ENCODE peak calls at places on chromosomes 12 and 14, in nine cellular contexts. G is kidney, V is testis, C is K562, W is cardiac muscle cell, P is thoracic aorta, T is WERI-Rb-1, Z is RWPE1, D is IMR-90. H is an unnamed sample.

GRCh38 chr14:91911474-91912032 is 35.9 kb downstream of the FBLN5 start:
- DNase-seq in G (no peak), V (peak; percentile 48), C (peak; percentile 10), W (peak; percentile 75), P (no peak), T (peak; percentile 54), Z (peak; percentile 54), D (peak; percentile 33), H (no peak)

GRCh38 chr12:3030821-3031415 is 46.3 kb upstream of the TSPAN9 start:
- DNase-seq in G (no peak), V (no peak), C (no peak), W (no peak), P (no peak), T (no peak), Z (no peak), D (no peak), H (no peak)

GRCh38 chr12:98909749-98910148 is 264.7 kb downstream of the APAF1 start:
- DNase-seq in G (no peak), V (no peak), C (no peak), W (no peak), P (no peak), T (peak; percentile 79), Z (no peak), D (no peak), H (no peak)

GRCh38 chr12:119446459-119446858 is 111.9 kb downstream of the CCDC60 start:
- DNase-seq in G (no peak), V (no peak), C (no peak), W (peak; percentile 11), P (no peak), T (no peak), Z (peak; percentile 14), D (no peak), H (no peak)

GRCh38 chr12:47777741-47778558 is 4.9 kb downstream of the SLC48A1 start:
- DNase-seq in G (peak; percentile 81), V (no peak), C (no peak), W (no peak), P (no peak), T (no peak), Z (no peak), D (no peak), H (no peak)

GRCh38 chr12:31009976-31010375 is 63.7 kb upstream of the DDX11 start:
- DNase-seq in G (no peak), V (no peak), C (no peak), W (no peak), P (no peak), T (no peak), Z (no peak), D (no peak), H (no peak)

GRCh38 chr12:70919597-70920035 is 922 bp downstream of the PTPRR start:
- DNase-seq in G (no peak), V (no peak), C (no peak), W (peak; percentile 48), P (no peak), T (no peak), Z (no peak), D (no peak), H (no peak)

GRCh38 chr12:68823711-68824110 is 15.7 kb downstream of the MDM2 start:
- DNase-seq in G (no peak), V (no peak), C (no peak), W (peak; percentile 67), P (no peak), T (no peak), Z (no peak), D (no peak), H (no peak)

GRCh38 chr12:69115955-69116354 is 123.4 kb upstream of the CPSF6 start:
- DNase-seq in G (no peak), V (no peak), C (no peak), W (no peak), P (no peak), T (no peak), Z (no peak), D (no peak), H (no peak)

GRCh38 chr14:80211143-80212024 is at the start of gene DIO2:
- DNase-seq in G (peak; percentile 71), V (peak; percentile 42), C (no peak), W (peak; percentile 57), P (no peak), T (no peak), Z (peak; percentile 5), D (peak; percentile 31), H (no peak)

GRCh38 chr12:12081836-12082497 is 11.2 kb downstream of the BCL2L14 start:
- DNase-seq in G (no peak), V (no peak), C (peak; percentile 32), W (peak; percentile 65), P (no peak), T (peak; percentile 30), Z (peak; percentile 50), D (peak; percentile 55), H (no peak)

GRCh38 chr12:12178545-12178944 is 88.3 kb downstream of the LRP6 start:
- DNase-seq in G (no peak), V (no peak), C (no peak), W (no peak), P (no peak), T (no peak), Z (no peak), D (no peak), H (no peak)

DNA sequence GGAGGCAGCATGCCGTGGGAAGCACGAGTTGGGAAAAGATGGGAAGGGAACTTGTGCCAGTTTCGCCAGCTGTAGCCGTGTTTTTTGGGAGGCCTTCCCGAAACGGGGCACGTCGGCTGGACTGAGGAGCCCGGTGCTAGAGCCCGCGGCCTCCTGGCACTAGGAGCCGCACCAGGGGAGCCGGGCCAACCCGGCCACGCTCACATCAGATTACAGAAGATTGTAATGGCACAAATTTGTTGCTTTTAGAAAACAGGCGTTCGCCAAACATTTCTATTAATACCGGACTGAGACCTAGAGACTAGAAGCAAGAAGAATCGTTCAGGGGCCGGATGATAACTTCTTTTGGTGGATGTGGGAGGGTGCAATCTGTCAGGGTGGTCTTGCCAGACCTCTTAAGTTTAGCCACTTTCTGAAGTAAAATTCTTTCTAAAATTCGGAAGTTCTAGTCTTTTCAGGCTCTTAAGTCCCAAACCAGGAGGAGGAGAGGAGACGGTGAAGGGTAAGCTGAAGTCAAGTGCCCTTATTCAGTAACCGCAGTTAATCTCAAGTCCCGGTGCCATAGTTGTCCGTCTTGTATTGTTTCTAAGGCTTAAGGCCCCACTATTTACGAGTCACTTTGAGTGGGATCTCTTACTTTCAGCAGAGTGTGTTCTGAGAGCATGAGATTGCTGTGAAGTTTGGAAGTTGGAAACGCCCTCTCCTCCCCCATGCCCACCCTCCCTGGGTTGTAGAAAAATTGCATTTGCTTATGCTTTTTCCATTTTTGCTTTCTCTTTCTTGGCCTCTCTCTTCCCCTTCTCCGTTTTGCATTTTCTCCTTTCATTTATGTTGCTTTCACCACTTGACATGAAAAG is 1.4 kb downstream of the RASSF3 start:
- DNase-seq in G (peak; percentile 79), V (peak; percentile 33), C (no peak), W (peak; percentile 33), P (no peak), T (no peak), Z (peak; percentile 36), D (peak; percentile 27), H (peak; percentile 54)
- H3K27ac ChIP-seq in G (peak overlapping the region; percentile 3), V (peak overlapping the region; percentile 88), C (peak overlapping the region; percentile 80), W (peak overlapping the region; percentile 83), P (peak overlapping the region; percentile 80), T (peak overlapping the region; percentile 87), Z (peak overlapping the region; percentile 96), D (peak overlapping the region; percentile 85), H (peak overlapping the region; percentile 94)

DNA sequence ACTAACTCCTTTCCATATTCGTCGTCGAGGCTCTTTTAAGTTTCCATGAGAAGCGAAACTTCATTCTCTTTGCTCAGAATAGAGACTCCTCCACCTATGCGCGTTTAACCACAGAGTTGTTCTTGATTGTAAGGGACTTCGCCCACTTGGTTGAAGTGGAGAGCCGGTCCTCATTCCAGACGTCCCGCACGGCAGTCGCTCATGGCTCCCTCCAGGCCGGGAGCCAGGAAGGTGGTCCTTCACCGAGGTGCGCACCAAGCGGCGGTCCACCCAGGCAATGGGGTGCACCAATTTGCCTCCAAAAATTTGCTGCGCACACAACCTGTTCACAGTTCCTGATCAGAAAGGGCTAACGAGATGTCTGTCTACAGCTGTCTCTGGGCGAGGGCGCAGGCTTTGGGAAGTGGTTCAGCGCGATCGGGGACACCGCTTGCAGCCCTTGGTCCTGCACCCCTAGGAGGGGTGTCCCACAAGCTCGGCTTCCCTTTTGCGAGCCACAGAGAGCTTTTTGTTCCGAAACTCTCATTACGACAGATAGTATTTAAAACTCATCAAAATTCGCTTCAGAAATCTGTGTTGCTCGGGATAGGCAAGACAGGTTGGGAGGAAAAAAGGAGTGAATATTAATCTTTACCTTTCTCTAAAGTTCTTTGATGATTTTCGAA is 6.5 kb upstream of the ALX1 start:
- DNase-seq in G (peak; percentile 59), V (no peak), C (no peak), W (no peak), P (no peak), T (no peak), Z (no peak), D (no peak), H (no peak)
- H3K27ac ChIP-seq in G (no peak overlapping the region), V (no peak overlapping the region), C (no peak overlapping the region), W (no peak overlapping the region), P (no peak overlapping the region), T (no peak overlapping the region), Z (no peak overlapping the region), D (no peak overlapping the region), H (no peak overlapping the region)

DNA sequence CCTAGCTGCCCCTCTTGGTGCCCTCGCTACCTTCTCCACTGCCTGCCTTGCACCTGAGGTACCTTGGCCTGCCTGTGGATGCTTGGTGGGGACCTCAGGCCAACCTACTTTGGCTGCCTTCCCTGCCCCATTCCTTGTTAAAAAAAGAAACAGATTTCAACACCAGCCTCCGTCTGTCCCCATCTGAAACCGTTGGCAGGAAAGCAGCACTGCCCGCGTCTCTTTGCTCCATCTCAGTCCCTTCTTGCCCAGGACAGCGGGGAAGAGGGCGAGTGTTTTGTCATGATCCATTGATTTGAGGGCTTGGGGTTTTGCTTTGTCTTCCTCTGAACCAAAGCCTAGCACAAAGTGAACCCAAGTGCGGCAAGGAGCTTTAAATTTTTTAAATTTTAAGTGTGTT is 5.9 kb downstream of the TPCN1 start:
- DNase-seq in G (peak; percentile 8), V (no peak), C (no peak), W (no peak), P (no peak), T (no peak), Z (no peak), D (no peak), H (peak; percentile 64)
- H3K27ac ChIP-seq in G (no peak overlapping the region), V (peak overlapping the region; percentile 80), C (no peak overlapping the region), W (peak overlapping the region; percentile 21), P (peak overlapping the region; percentile 89), T (no peak overlapping the region), Z (peak overlapping the region; percentile 34), D (no peak overlapping the region), H (peak overlapping the region; percentile 56)

DNA sequence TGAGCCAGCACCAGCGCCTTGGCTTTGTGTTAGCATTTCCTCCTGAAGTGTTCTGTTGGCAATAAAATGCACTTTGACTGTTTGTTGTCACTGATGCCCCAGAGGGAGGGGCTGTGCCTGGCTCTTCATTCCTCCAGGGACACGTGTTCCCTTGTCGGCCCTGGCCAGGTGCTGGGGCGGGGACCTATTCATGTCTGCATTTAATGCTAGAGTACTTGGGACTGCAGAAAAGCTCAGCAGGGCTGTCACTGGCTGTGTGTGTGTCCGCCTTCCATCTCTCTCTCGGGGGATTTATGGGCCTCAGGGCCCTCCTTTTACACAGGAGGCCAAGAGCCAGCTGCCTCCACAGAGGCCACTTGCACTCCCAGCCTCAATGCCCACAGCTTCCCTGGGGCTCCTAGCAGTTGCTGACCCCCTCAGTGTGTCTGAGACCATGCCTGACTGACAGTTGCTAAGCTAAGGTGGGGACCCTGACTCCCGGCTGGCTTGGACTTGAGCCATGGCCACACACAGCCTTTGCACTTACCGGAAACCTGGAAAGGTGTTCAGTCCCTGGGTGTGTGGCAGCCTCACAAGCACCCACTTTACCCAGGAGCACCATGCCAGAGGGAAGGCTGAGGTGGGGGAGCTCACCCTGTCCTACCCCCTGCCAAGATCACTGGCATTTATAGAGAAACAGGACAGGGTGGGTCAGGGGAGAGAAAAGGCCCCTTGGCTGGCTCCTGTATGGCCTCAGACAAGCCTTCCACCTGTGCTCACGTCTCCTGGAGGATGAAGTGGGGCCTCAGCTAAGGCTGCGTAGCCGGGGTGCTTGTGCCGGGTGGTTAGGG is 27.8 kb downstream of the HIP1R start:
- DNase-seq in G (peak; percentile 87), V (no peak), C (no peak), W (no peak), P (no peak), T (peak; percentile 76), Z (no peak), D (no peak), H (peak; percentile 94)
- H3K27ac ChIP-seq in G (peak overlapping the region; percentile 44), V (peak overlapping the region; percentile 48), C (no peak overlapping the region), W (peak overlapping the region; percentile 39), P (no peak overlapping the region), T (peak overlapping the region; percentile 59), Z (peak overlapping the region; percentile 95), D (no peak overlapping the region), H (peak overlapping the region; percentile 84)

H was measured in breast epithelium.